ENCODE peak calls at places on chromosomes 1 and 21, in five cellular contexts. O is 8988T, J is activated T-cell treated with anti-CD3 and anti-CD28 coated beads for 24 hours, L is stomach, S is HS-5. M is an unnamed sample.

GRCh38 chr1:202163281-202164270 is 3.2 kb upstream of the PTPN7 start:
- DNase-seq in O (no peak), J (no peak), L (no peak), S (no peak), M (no peak)

GRCh38 chr1:182588460-182589396 is at the start of gene RNASEL:
- DNase-seq in O (peak; percentile 39), J (peak; percentile 45), L (peak; percentile 84), S (no peak), M (no peak)

GRCh38 chr1:17870679-17871078 is 115.5 kb downstream of the ACTL8 start:
- DNase-seq in O (no peak), J (no peak), L (no peak), S (no peak), M (no peak)

GRCh38 chr1:156420209-156421061 is 51.4 kb downstream of the RHBG start:
- DNase-seq in O (no peak), J (peak; percentile 17), L (no peak), S (no peak), M (no peak)

GRCh38 chr1:116971965-116972675 is 29.4 kb upstream of the CD101 start:
- DNase-seq in O (no peak), J (no peak), L (no peak), S (no peak), M (peak; percentile 76)

GRCh38 chr1:87334351-87335174 is 5.9 kb downstream of the LMO4 start:
- DNase-seq in O (no peak), J (no peak), L (no peak), S (no peak), M (no peak)

GRCh38 chr1:154881820-154882535 is 11.9 kb upstream of the KCNN3 start:
- DNase-seq in O (no peak), J (no peak), L (no peak), S (no peak), M (no peak)

GRCh38 chr1:180185281-180185680 is 30.6 kb downstream of the QSOX1 start:
- DNase-seq in O (no peak), J (no peak), L (no peak), S (no peak), M (no peak)

GRCh38 chr1:150696590-150696989 is 364 bp downstream of the GOLPH3L start:
- DNase-seq in O (no peak), J (no peak), L (no peak), S (no peak), M (no peak)

GRCh38 chr1:214727274-214727673 is 124.3 kb downstream of the CENPF start:
- DNase-seq in O (no peak), J (no peak), L (no peak), S (no peak), M (no peak)

GRCh38 chr1:114342376-114342775 is 168.6 kb downstream of the TRIM33 start:
- DNase-seq in O (no peak), J (no peak), L (no peak), S (no peak), M (no peak)

GRCh38 chr1:175169305-175170018 is 23.1 kb downstream of the KIAA0040 start:
- DNase-seq in O (no peak), J (no peak), L (no peak), S (no peak), M (no peak)

GRCh38 chr1:40789342-40789598 is 5.7 kb downstream of the KCNQ4 start:
- DNase-seq in O (no peak), J (no peak), L (no peak), S (no peak), M (no peak)

GRCh38 chr21:20997633-20998455 is at the start of gene NCAM2:
- DNase-seq in O (no peak), J (peak; percentile 39), L (peak; percentile 72), S (peak; percentile 15), M (peak; percentile 37)

GRCh38 chr21:16993416-16994044 is 519.3 kb upstream of the CXADR start:
- DNase-seq in O (no peak), J (no peak), L (no peak), S (no peak), M (no peak)

GRCh38 chr1:147236448-147236847 is 6.0 kb upstream of the CHD1L start:
- DNase-seq in O (no peak), J (no peak), L (no peak), S (no peak), M (no peak)

GRCh38 chr1:173870252-173871075 is 2.3 kb downstream of the ZBTB37 start:
- DNase-seq in O (no peak), J (no peak), L (peak; percentile 54), S (no peak), M (no peak)

GRCh38 chr1:174114788-174115448 is 44.4 kb upstream of the RABGAP1L start:
- DNase-seq in O (no peak), J (peak; percentile 10), L (no peak), S (peak; percentile 11), M (peak; percentile 20)

GRCh38 chr1:222454196-222454595 is 93.7 kb downstream of the HHIPL2 start:
- DNase-seq in O (no peak), J (no peak), L (no peak), S (no peak), M (no peak)

GRCh38 chr1:218377143-218377660 is 32.1 kb downstream of the TGFB2 start:
- DNase-seq in O (no peak), J (peak; percentile 69), L (no peak), S (peak; percentile 97), M (no peak)

GRCh38 chr1:201634261-201634660 is 95.3 kb downstream of the NAV1 start:
- DNase-seq in O (no peak), J (no peak), L (no peak), S (no peak), M (no peak)

GRCh38 chr21:38787461-38788274 is 18.1 kb upstream of the ETS2 start:
- DNase-seq in O (peak; percentile 46), J (no peak), L (peak; percentile 75), S (peak; percentile 67), M (no peak)

GRCh38 chr1:119008483-119009299 is 20.5 kb upstream of the TBX15 start:
- DNase-seq in O (no peak), J (no peak), L (no peak), S (peak; percentile 19), M (no peak)

GRCh38 chr21:42198949-42199348 is 20.0 kb upstream of the ABCG1 start:
- DNase-seq in O (no peak), J (no peak), L (no peak), S (no peak), M (no peak)

M was measured in NCI-H524 treated with DMSO at 0.1 percent for 48 hours.